ENCODE peak calls at places on chromosomes 13 and 19, in six cellular contexts. R, K, H, B, Y and D are unnamed samples.

GRCh38 chr19:52936958-52937334 is 13.7 kb upstream of the ZNF888 start:
- DNase-seq in R (no peak), K (no peak), H (no peak), B (no peak), Y (no peak), D (no peak)

GRCh38 chr13:39461685-39462266 is 141.2 kb downstream of the LHFPL6 start:
- DNase-seq in R (no peak), K (no peak), H (no peak), B (no peak), Y (no peak), D (no peak)

GRCh38 chr19:1123381-1123780 is 19.6 kb downstream of the GPX4 start:
- DNase-seq in R (no peak), K (no peak), H (peak; percentile 62), B (no peak), Y (no peak), D (no peak)

GRCh38 chr19:18683955-18684641 is 618 bp downstream of the CRTC1 start:
- DNase-seq in R (no peak), K (no peak), H (peak; percentile 48), B (no peak), Y (no peak), D (no peak)

GRCh38 chr19:6876790-6877189 is 10.6 kb upstream of the ADGRE1 start:
- DNase-seq in R (no peak), K (no peak), H (no peak), B (no peak), Y (no peak), D (peak; percentile 51)

GRCh38 chr19:21197589-21198295 is 55.9 kb downstream of the ZNF431 start:
- DNase-seq in R (no peak), K (no peak), H (no peak), B (no peak), Y (no peak), D (no peak)

GRCh38 chr13:29884671-29885424 is 34.4 kb upstream of the UBL3 start:
- DNase-seq in R (no peak), K (no peak), H (no peak), B (no peak), Y (no peak), D (no peak)

GRCh38 chr13:63517376-63517775 is 2101.7 kb upstream of the PCDH20 start:
- DNase-seq in R (no peak), K (no peak), H (no peak), B (no peak), Y (no peak), D (no peak)

GRCh38 chr13:32284927-32285632 is 30.1 kb downstream of the ZAR1L start:
- DNase-seq in R (no peak), K (no peak), H (no peak), B (no peak), Y (no peak), D (no peak)

GRCh38 chr19:55216461-55217198 is 7.3 kb upstream of the PTPRH start:
- DNase-seq in R (peak; percentile 86), K (peak; percentile 88), H (peak; percentile 90), B (peak; percentile 25), Y (peak; percentile 25), D (peak; percentile 78)

GRCh38 chr13:50127017-50127725 is 111.9 kb downstream of the KCNRG start:
- DNase-seq in R (peak; percentile 65), K (peak; percentile 88), H (peak; percentile 65), B (peak; percentile 63), Y (peak; percentile 65), D (peak; percentile 83)

GRCh38 chr13:86006317-86006716 is 207.1 kb upstream of the SLITRK6 start:
- DNase-seq in R (no peak), K (no peak), H (no peak), B (no peak), Y (no peak), D (no peak)

GRCh38 chr13:106709509-106709908 is 141.6 kb upstream of the ARGLU1 start:
- DNase-seq in R (no peak), K (no peak), H (no peak), B (no peak), Y (no peak), D (no peak)

GRCh38 chr13:99941086-99941485 is 30.5 kb downstream of the ZIC5 start:
- DNase-seq in R (peak; percentile 58), K (no peak), H (no peak), B (no peak), Y (no peak), D (no peak)

GRCh38 chr19:11046608-11047354 is 42.5 kb upstream of the LDLR start:
- DNase-seq in R (no peak), K (no peak), H (no peak), B (no peak), Y (peak; percentile 35), D (no peak)
- H3K4me3 ChIP-seq in R (no peak overlapping the region), K (no peak overlapping the region), H (no peak overlapping the region), B (no peak overlapping the region), Y (no peak overlapping the region), D (no peak overlapping the region)

GRCh38 chr13:91349992-91350911 is 2.8 kb downstream of the MIR17HG start:
- DNase-seq in R (no peak), K (no peak), H (no peak), B (no peak), Y (no peak), D (no peak)

GRCh38 chr13:91353494-91353893 is 6.0 kb downstream of the MIR17HG start:
- DNase-seq in R (no peak), K (no peak), H (no peak), B (no peak), Y (no peak), D (no peak)

GRCh38 chr13:91351980-91352379 is 4.5 kb downstream of the MIR17HG start:
- DNase-seq in R (no peak), K (no peak), H (no peak), B (no peak), Y (no peak), D (no peak)

GRCh38 chr13:91348906-91349435 is 1.5 kb downstream of the MIR17HG start:
- DNase-seq in R (peak; percentile 94), K (peak; percentile 98), H (peak; percentile 95), B (peak; percentile 88), Y (peak; percentile 95), D (peak; percentile 96)

GRCh38 chr13:91351123-91351522 is 3.6 kb downstream of the MIR17HG start:
- DNase-seq in R (no peak), K (no peak), H (no peak), B (no peak), Y (no peak), D (no peak)
- H3K36me3 ChIP-seq in R (peaks cover 9% of the 10 kb centered on the region), K (peaks cover 6% of the 10 kb centered on the region), H (peaks cover 8% of the 10 kb centered on the region), B (peaks cover 27% of the 10 kb centered on the region), Y (no peaks in the 10 kb centered on the region), D (peaks cover 55% of the 10 kb centered on the region)

GRCh38 chr19:34141036-34141435 is 31.3 kb upstream of the LSM14A start:
- DNase-seq in R (no peak), K (no peak), H (no peak), B (no peak), Y (no peak), D (no peak)
- H3K4me3 ChIP-seq in R (no peak overlapping the region), K (no peak overlapping the region), H (no peak overlapping the region), B (no peak overlapping the region), Y (no peak overlapping the region), D (no peak overlapping the region)

GRCh38 chr13:65111223-65111622 is 2118.9 kb downstream of the PCDH9 start:
- DNase-seq in R (no peak), K (no peak), H (no peak), B (no peak), Y (no peak), D (no peak)

GRCh38 chr13:65112123-65113075 is 2117.7 kb downstream of the PCDH9 start:
- DNase-seq in R (no peak), K (no peak), H (no peak), B (no peak), Y (no peak), D (no peak)
- H3K36me3 ChIP-seq in R (no peaks in the 10 kb centered on the region), K (no peaks in the 10 kb centered on the region), H (no peaks in the 10 kb centered on the region), B (no peaks in the 10 kb centered on the region), Y (no peaks in the 10 kb centered on the region), D (no peaks in the 10 kb centered on the region)

GRCh38 chr13:95516492-95516891 is 36.0 kb upstream of the CLDN10 start:
- DNase-seq in R (no peak), K (no peak), H (no peak), B (no peak), Y (no peak), D (no peak)
- H3K4me3 ChIP-seq in R (no peak overlapping the region), K (no peak overlapping the region), H (no peak overlapping the region), B (no peak overlapping the region), Y (no peak overlapping the region), D (no peak overlapping the region)

GRCh38 chr19:54109651-54110050 is 5.8 kb downstream of the TFPT start:
- DNase-seq in R (no peak), K (no peak), H (no peak), B (no peak), Y (no peak), D (no peak)

GRCh38 chr19:54105796-54106195 is 3.1 kb downstream of the NDUFA3 start:
- DNase-seq in R (no peak), K (peak; percentile 36), H (no peak), B (no peak), Y (no peak), D (peak; percentile 34)

GRCh38 chr19:54107876-54108490 is 5.3 kb downstream of the NDUFA3 start:
- DNase-seq in R (no peak), K (no peak), H (peak; percentile 68), B (no peak), Y (no peak), D (peak; percentile 41)

GRCh38 chr19:54106716-54107115 is 4.1 kb downstream of the NDUFA3 start:
- DNase-seq in R (no peak), K (peak; percentile 53), H (no peak), B (no peak), Y (no peak), D (peak; percentile 37)

GRCh38 chr19:54108496-54108895 is 5.8 kb downstream of the NDUFA3 start:
- DNase-seq in R (no peak), K (no peak), H (no peak), B (no peak), Y (no peak), D (peak; percentile 35)
- H3K36me3 ChIP-seq in R (peaks cover 22% of the 10 kb centered on the region), K (no peaks in the 10 kb centered on the region), H (no peaks in the 10 kb centered on the region), B (peaks cover 43% of the 10 kb centered on the region), Y (no peaks in the 10 kb centered on the region), D (peaks cover 65% of the 10 kb centered on the region)

GRCh38 chr19:4089946-4090345 is 23.2 kb upstream of the ZBTB7A start:
- DNase-seq in R (no peak), K (no peak), H (no peak), B (no peak), Y (no peak), D (no peak)
- H3K4me3 ChIP-seq in R (no peak overlapping the region), K (no peak overlapping the region), H (no peak overlapping the region), B (no peak overlapping the region), Y (no peak overlapping the region), D (peak overlapping the region; percentile 37)

DNA sequence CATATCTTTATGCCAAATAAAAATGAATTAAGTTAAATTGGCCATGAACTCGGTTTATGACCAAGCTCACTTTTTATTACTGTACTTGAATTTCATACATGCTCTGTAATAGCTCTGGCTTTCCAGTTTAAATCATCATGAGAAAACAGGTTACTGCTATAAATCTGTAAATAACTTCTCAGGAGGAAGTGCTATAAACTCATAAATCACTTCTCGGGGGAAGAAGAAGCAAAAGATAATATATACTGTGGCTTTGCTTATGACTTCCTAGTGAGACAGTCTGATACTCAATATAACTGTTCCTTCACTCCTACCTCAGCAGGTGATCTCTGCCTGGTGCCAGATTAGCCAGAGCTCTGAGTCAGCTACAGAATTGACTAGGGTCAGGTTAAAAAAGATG is 12.5 kb downstream of the SUPT20H start:
- DNase-seq in R (no peak), K (no peak), H (no peak), B (no peak), Y (no peak), D (no peak)
- H3K36me3 ChIP-seq in R (peaks cover 45% of the 10 kb centered on the region), K (no peaks in the 10 kb centered on the region), H (peaks cover 10% of the 10 kb centered on the region), B (peaks cover 37% of the 10 kb centered on the region), Y (no peaks in the 10 kb centered on the region), D (peaks cover 64% of the 10 kb centered on the region)